ENCODE peak calls at places on chromosomes 7 and 10, in seven cellular contexts. X is IMR-90, J is mammary epithelial cell, N is GM23248, Z is neuronal stem cell, P is hepatocyte, Y is SK-N-SH. R is an unnamed sample.

GRCh38 chr10:93223336-93223735 is 149.6 kb downstream of the CYP26A1 start:
- DNase-seq in P (no peak), N (no peak), J (no peak), X (no peak), Y (no peak), Z (no peak), R (no peak)

GRCh38 chr10:93438796-93439253 is 43.3 kb downstream of the MYOF start:
- DNase-seq in J (peak), P (peak), X (no peak), N (no peak), Y (no peak), Z (no peak), R (peak)

GRCh38 chr7:15130666-15131541 is 228.4 kb upstream of the DGKB start:
- DNase-seq in P (no peak), J (peak), Z (no peak), N (peak), X (peak), Y (no peak), R (peak)

GRCh38 chr10:21171197-21171935 is 274.3 kb upstream of the NEBL start:
- DNase-seq in X (no peak), Z (no peak), Y (peak), N (no peak), P (no peak), J (no peak), R (no peak)

GRCh38 chr10:48751730-48752129 is 67.1 kb downstream of the WDFY4 start:
- DNase-seq in Y (no peak), Z (no peak), N (no peak), J (no peak), X (no peak), P (no peak), R (no peak)

GRCh38 chr10:14052926-14053325 is 277.8 kb downstream of the FRMD4A start:
- DNase-seq in Z (no peak), J (no peak), P (no peak), Y (no peak), N (no peak), X (no peak), R (no peak)

GRCh38 chr7:38975944-38976392 is 1.7 kb upstream of the POU6F2 start:
- DNase-seq in P (peak), Z (peak), Y (peak), X (no peak), J (no peak), N (peak), R (no peak)

GRCh38 chr10:5442990-5443370 is 30.6 kb downstream of the NET1 start:
- DNase-seq in Y (no peak), X (no peak), Z (no peak), P (no peak), J (no peak), N (no peak), R (no peak)

GRCh38 chr10:98134431-98135221 is at the start of gene R3HCC1L:
- DNase-seq in X (peak), Y (peak), P (peak), N (peak), J (peak), Z (peak), R (peak)

GRCh38 chr10:30671011-30671616 is 41.6 kb upstream of the LYZL2 start:
- DNase-seq in Z (peak), X (peak), P (peak), J (peak), N (peak), Y (peak), R (peak)

DNA sequence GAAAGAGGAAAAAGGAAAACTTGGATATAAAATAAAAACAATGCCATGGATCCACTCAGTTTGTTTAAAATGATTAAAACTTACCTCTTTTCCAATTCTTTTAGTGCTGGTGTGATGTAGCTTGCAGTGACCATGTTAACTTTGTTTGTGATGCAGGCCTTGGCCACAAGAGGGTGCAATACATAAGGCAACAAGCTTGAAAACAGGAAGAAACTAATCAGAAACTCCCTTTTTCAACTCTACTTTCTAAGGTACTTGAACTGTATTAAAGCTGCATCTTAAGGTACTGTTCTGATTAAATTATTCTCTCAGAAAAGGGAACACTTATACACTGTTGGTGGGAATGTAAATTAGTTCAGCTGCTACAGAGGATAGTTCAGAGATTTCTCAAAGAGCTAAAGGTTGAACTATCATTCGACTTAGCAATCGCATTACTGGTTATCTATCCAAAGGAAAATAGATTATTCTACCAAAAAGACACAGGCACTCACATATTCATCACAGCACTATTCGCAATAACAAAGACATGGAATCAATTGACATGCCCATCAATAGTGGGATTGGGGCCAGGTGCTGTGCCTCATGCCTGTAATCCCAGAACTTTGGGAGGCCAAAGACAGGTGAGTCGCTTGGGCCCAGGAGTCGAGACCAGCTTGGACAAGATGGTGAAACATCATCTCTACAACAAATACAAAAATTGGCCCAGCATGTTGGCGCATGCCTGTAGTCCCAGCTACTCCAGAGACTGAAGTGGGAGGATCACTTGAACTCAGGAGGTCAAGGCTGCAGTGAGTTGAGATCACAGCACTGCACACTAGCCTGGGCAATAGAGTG is 50.9 kb downstream of the AASS start:
- DNase-seq in P (peak), J (peak), X (peak), Z (peak), Y (peak), N (peak), R (peak)
- H2AFZ ChIP-seq in P (no peak), J (peak), X (no peak), Z (no peak), Y (peak), N (peak), R (no peak)

GRCh38 chr10:88850712-88851111 is 932 bp downstream of the ANKRD22 start:
- DNase-seq in X (no peak), P (no peak), N (no peak), Z (no peak), Y (no peak), J (no peak), R (no peak)

GRCh38 chr10:88852327-88852726 is 683 bp upstream of the ANKRD22 start:
- DNase-seq in X (no peak), N (no peak), Z (no peak), Y (no peak), P (no peak), J (no peak), R (no peak)

GRCh38 chr10:88849224-88849623 is 2.4 kb downstream of the ANKRD22 start:
- DNase-seq in X (peak), Y (no peak), Z (no peak), P (no peak), N (peak), J (peak), R (no peak)

GRCh38 chr10:88853155-88853554 is 1.5 kb upstream of the ANKRD22 start:
- DNase-seq in Y (no peak), J (no peak), X (no peak), P (no peak), Z (no peak), N (no peak), R (no peak)

DNA sequence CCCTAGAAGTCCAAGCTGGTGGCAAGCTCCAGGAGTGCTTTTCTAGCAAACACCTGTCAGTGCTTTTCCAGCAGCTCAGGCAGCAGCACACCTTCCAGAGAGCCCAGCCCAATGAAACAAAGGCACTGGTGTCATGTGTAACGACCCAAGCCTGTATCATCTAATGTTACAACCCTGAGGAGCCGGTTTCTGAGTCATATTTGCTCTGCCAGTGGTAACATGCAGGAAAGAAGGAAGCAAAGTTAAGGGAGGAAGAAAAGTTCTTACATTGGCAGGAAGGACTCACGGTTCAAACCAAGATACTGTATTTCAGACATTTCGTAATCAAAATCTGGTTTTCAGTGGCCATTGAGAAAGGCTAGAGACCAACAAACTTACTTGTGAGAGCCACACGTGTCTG is at the start of gene ANKRD22:
- DNase-seq in Z (no peak), P (peak), J (peak), X (peak), N (peak), Y (no peak), R (peak)
- H2AFZ ChIP-seq in Z (no peak), P (no peak), J (peak), X (peak), N (no peak), Y (peak), R (peak)

GRCh38 chr10:34286136-34286739 is 528.9 kb downstream of the PARD3 start:
- DNase-seq in Y (no peak), X (peak), Z (no peak), P (no peak), N (peak), J (peak), R (no peak)
- H2AFZ ChIP-seq in Y (no peak), X (no peak), Z (no peak), P (no peak), N (no peak), J (peak), R (peak)

DNA sequence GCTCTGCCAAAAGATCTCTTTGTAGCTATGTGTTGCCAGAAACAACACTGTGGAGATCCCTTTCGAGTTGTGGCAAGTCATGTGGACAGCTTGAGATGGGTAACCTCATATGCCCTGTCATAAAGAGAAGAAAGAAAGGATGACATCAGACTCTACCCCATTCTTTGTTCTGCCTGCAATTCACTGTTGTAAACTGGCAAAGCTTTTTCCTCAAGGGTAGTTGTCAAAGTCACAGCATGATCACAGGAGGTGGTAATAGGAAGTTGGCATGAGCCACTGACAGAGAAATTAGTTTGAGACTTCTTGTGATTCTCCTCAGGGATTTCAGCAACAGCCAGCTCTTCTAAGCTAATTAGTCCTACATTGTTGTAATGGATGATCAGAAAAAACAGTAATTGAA is 19.4 kb upstream of the MINDY3 start:
- DNase-seq in X (no peak), P (no peak), N (no peak), Y (no peak), Z (no peak), J (no peak), R (no peak)
- H2AFZ ChIP-seq in X (no peak), P (no peak), N (no peak), Y (peak), Z (no peak), J (no peak), R (no peak)

GRCh38 chr7:53191836-53192443 is 156.5 kb downstream of the POM121L12 start:
- DNase-seq in X (no peak), N (no peak), J (no peak), P (no peak), Z (no peak), Y (no peak), R (no peak)
- H2AFZ ChIP-seq in X (no peak), N (no peak), J (no peak), P (no peak), Z (peak), Y (no peak), R (no peak)

R was measured in keratinocyte.